ENCODE peak calls at places on chromosome 5, in ten cellular contexts. Z is brain microvascular endothelial cell; S is heart left ventricle; V is CD4-positive, alpha-beta T cell; X is colonic mucosa; I is cardiac muscle cell; P is CD8-positive, alpha-beta T cell; D is CD8-positive, alpha-beta memory T cell; J is right cardiac atrium; T is PC-9. L is an unnamed sample.

GRCh38 chr5:95784514-95785302 is 37.8 kb downstream of the GLRX start:
- DNase-seq in T (no peak), Z (no peak), D (no peak), S (no peak), X (no peak), J (no peak), I (no peak), P (no peak), V (no peak), L (no peak)

GRCh38 chr5:33398501-33398900 is 42.3 kb upstream of the TARS1 start:
- DNase-seq in P (no peak), T (no peak), Z (no peak), D (no peak), V (no peak), J (no peak), X (no peak), I (no peak), S (no peak), L (no peak)

GRCh38 chr5:52134013-52134650 is 653.6 kb upstream of the ITGA1 start:
- DNase-seq in Z (no peak), X (no peak), P (no peak), J (no peak), T (no peak), I (no peak), S (no peak), V (no peak), D (no peak), L (no peak)

GRCh38 chr5:106759581-106759980 is 911.2 kb downstream of the EFNA5 start:
- DNase-seq in D (no peak), T (no peak), S (no peak), X (no peak), Z (peak), I (no peak), P (no peak), J (peak), V (no peak), L (peak)

GRCh38 chr5:170155771-170156170 is 50.1 kb downstream of the FOXI1 start:
- DNase-seq in T (peak), Z (no peak), S (no peak), V (no peak), X (no peak), I (no peak), P (no peak), J (no peak), D (no peak), L (no peak)

GRCh38 chr5:74174366-74174765 is 466.2 kb downstream of the ENC1 start:
- DNase-seq in Z (no peak), D (no peak), J (no peak), P (no peak), X (no peak), T (no peak), V (no peak), S (no peak), I (no peak), L (no peak)

GRCh38 chr5:57538341-57538955 is 55.8 kb upstream of the ACTBL2 start:
- DNase-seq in I (no peak), P (no peak), J (no peak), Z (peak), S (no peak), X (no peak), T (peak), V (no peak), D (no peak), L (peak)

GRCh38 chr5:80569961-80570786 is at the start of gene ANKRD34B:
- DNase-seq in S (no peak), V (no peak), Z (no peak), I (peak), X (no peak), T (peak), P (no peak), J (no peak), D (no peak), L (no peak)

GRCh38 chr5:31894131-31894530 is 255.2 kb downstream of the PDZD2 start:
- DNase-seq in V (no peak), J (no peak), D (no peak), P (no peak), S (no peak), T (no peak), I (peak), X (no peak), Z (no peak), L (no peak)

GRCh38 chr5:179885491-179886090 is 22.1 kb downstream of the TBC1D9B start:
- DNase-seq in Z (no peak), P (no peak), J (no peak), I (no peak), X (no peak), T (no peak), D (no peak), V (no peak), S (peak), L (no peak)

GRCh38 chr5:170534177-170534576 is 30.4 kb downstream of the KCNIP1 start:
- DNase-seq in J (no peak), V (no peak), Z (no peak), T (no peak), X (no peak), D (no peak), I (no peak), P (no peak), S (no peak), L (no peak)

GRCh38 chr5:60259730-60260129 is 366.2 kb upstream of the PDE4D start:
- DNase-seq in P (no peak), S (no peak), T (no peak), V (no peak), I (no peak), J (no peak), D (no peak), Z (no peak), X (no peak), L (no peak)

GRCh38 chr5:39217365-39218281 is 1.7 kb downstream of the FYB1 start:
- DNase-seq in D (peak), S (peak), P (peak), V (peak), I (peak), X (peak), Z (peak), J (peak), T (peak), L (peak)

GRCh38 chr5:179553006-179553405 is 2.7 kb downstream of the RUFY1 start:
- DNase-seq in X (no peak), V (no peak), J (no peak), T (no peak), I (no peak), S (no peak), D (no peak), Z (no peak), P (no peak), L (no peak)

GRCh38 chr5:65840071-65840470 is 86.3 kb upstream of the ERBIN start:
- DNase-seq in Z (no peak), S (no peak), D (no peak), X (no peak), V (no peak), P (no peak), I (no peak), J (no peak), T (no peak), L (no peak)

GRCh38 chr5:137071941-137072340 is 427.2 kb downstream of the SPOCK1 start:
- DNase-seq in Z (no peak), J (no peak), D (no peak), X (no peak), S (no peak), P (no peak), T (no peak), I (no peak), V (no peak), L (no peak)
- H3K27ac ChIP-seq in Z (no peak), J (no peak), D (no peak), X (no peak), S (no peak), P (no peak), T (no peak), I (no peak), V (no peak), L (no peak)

GRCh38 chr5:151661968-151662732 is 24.6 kb downstream of the SPARC start:
- DNase-seq in P (no peak), T (no peak), S (no peak), Z (no peak), J (no peak), I (no peak), D (no peak), X (no peak), V (no peak), L (no peak)

GRCh38 chr5:151661096-151661495 is 25.6 kb downstream of the SPARC start:
- DNase-seq in Z (no peak), P (no peak), S (no peak), X (no peak), J (no peak), I (no peak), D (no peak), V (no peak), T (no peak), L (no peak)

GRCh38 chr5:151662805-151663204 is 23.9 kb downstream of the SPARC start:
- DNase-seq in X (no peak), V (no peak), P (no peak), J (no peak), Z (no peak), D (no peak), S (no peak), I (no peak), T (no peak), L (no peak)

GRCh38 chr5:151659001-151659754 is 27.5 kb downstream of the SPARC start:
- DNase-seq in J (peak), P (peak), S (peak), D (peak), T (peak), V (peak), X (peak), Z (peak), I (peak), L (no peak)

DNA sequence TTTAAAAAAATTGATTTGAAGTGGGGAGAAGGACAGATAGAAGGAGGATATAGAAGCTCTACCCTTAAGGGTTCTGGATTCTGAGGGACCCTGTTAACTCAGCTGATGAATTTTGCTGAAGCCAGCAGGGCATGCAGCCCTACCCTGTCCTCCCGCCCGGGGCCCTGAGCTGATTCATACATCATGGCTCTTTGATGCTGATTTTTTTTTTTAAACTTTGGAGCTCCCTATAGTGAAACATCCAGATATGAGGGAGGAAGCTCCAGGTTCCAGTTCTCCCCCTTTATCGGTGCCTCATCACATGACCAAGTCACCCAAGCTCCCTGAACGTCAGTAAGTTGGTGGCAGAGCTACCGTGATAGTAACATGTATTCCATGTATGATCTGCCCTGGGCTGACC is 26.1 kb downstream of the SPARC start:
- DNase-seq in T (no peak), Z (peak), S (no peak), X (no peak), I (no peak), J (no peak), V (no peak), P (no peak), D (no peak), L (no peak)
- H3K27ac ChIP-seq in T (no peak), Z (peak), S (peak), X (no peak), I (no peak), J (no peak), V (no peak), P (no peak), D (no peak), L (peak)

GRCh38 chr5:139761501-139761900 is 34.1 kb upstream of the PSD2 start:
- DNase-seq in D (no peak), P (no peak), Z (no peak), T (no peak), V (no peak), J (no peak), S (no peak), I (no peak), X (no peak), L (no peak)
- H3K27ac ChIP-seq in D (no peak), P (no peak), Z (no peak), T (no peak), V (no peak), J (no peak), S (no peak), I (no peak), X (no peak), L (no peak)

DNA sequence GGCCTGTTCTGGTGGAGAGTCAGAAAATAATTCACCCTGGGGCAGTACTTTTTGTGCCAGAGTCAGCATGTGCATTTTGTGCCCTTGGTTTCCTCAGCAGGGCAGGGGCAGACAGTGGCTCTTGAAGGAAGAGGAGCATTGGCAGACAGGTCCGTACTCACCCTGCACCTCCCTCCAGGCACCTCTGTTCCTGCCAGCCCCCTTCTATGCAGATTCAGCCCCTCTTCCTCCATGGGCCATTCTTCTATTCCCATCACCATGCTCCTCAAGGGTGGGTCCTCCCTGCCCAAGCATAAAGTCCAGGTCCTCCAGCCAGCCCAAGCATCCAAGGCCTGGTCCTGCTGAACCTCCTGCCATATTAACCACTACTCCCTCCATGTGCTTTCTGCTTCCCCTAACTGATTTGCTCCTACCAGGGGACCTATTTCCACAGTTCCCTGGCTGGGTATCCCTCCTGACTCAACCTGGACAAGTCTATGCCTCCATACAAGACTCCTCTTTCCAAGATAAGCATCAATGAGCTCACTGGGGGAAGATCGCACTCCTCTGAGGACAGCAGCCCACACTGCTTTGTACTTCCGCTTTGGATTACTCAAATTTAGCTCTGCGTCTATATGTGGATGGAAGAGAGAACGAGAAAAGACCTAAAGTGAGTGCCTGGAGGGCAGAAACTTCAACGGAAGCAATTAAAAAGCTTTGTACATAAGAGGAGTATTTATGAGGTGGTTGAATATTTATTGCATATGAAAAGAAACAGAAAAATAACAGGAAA is 9.3 kb upstream of the ACSL6 start:
- DNase-seq in X (peak), Z (no peak), J (no peak), D (no peak), S (no peak), P (no peak), I (no peak), T (no peak), V (no peak), L (no peak)
- H3K27ac ChIP-seq in X (no peak), Z (no peak), J (no peak), D (peak), S (no peak), P (no peak), I (no peak), T (no peak), V (no peak), L (no peak)

GRCh38 chr5:149472399-149472798 is 78.8 kb downstream of the CSNK1A1 start:
- DNase-seq in Z (no peak), T (no peak), P (no peak), D (no peak), I (no peak), S (no peak), V (no peak), X (no peak), J (no peak), L (no peak)
- H3K27ac ChIP-seq in Z (no peak), T (no peak), P (no peak), D (no peak), I (no peak), S (no peak), V (no peak), X (peak), J (no peak), L (no peak)

GRCh38 chr5:14818931-14819790 is 52.4 kb downstream of the ANKH start:
- DNase-seq in V (no peak), S (no peak), D (no peak), I (no peak), T (no peak), Z (peak), X (no peak), J (no peak), P (no peak), L (no peak)
- H3K27ac ChIP-seq in V (no peak), S (peak), D (no peak), I (no peak), T (no peak), Z (no peak), X (no peak), J (no peak), P (no peak), L (no peak)

GRCh38 chr5:14698495-14698894 is 34.0 kb downstream of the OTULIN start:
- DNase-seq in V (no peak), J (no peak), D (no peak), I (no peak), Z (no peak), X (no peak), S (no peak), T (no peak), P (no peak), L (no peak)

GRCh38 chr5:14700478-14701436 is 36.2 kb downstream of the OTULIN start:
- DNase-seq in T (no peak), Z (no peak), I (no peak), S (no peak), X (no peak), D (no peak), P (no peak), J (no peak), V (no peak), L (no peak)

GRCh38 chr5:14699159-14699558 is 34.6 kb downstream of the OTULIN start:
- DNase-seq in J (no peak), T (no peak), D (no peak), V (no peak), I (no peak), S (no peak), X (no peak), Z (no peak), P (no peak), L (no peak)

GRCh38 chr5:14701556-14701955 is 37.0 kb downstream of the OTULIN start:
- DNase-seq in Z (no peak), I (no peak), V (no peak), P (no peak), J (no peak), X (no peak), T (no peak), S (no peak), D (no peak), L (no peak)

GRCh38 chr5:14699807-14700400 is 35.4 kb downstream of the OTULIN start:
- DNase-seq in V (no peak), S (no peak), T (no peak), X (no peak), P (no peak), I (no peak), D (no peak), Z (no peak), J (no peak), L (no peak)
- H3K27ac ChIP-seq in V (no peak), S (peak), T (no peak), X (no peak), P (no peak), I (no peak), D (no peak), Z (no peak), J (no peak), L (no peak)